ENCODE peak calls at places on chromosomes 16 and 17, in six cellular contexts. Z is tibial artery, L is aorta, R is Caco-2, M is transverse colon, P is uterus. I is an unnamed sample. For H3K9me3 and H3K36me3, the result is how much of the 10 kb centered on the place peaks cover.

GRCh38 chr17:15392326-15392739 is 50.9 kb upstream of the TEKT3 start:
- DNase-seq in L (no peak), R (no peak), M (no peak), Z (no peak), P (peak), I (no peak)

GRCh38 chr17:64622931-64623654 is 39.0 kb downstream of the SMURF2 start:
- DNase-seq in M (no peak), P (no peak), L (no peak), Z (no peak), R (no peak), I (no peak)

GRCh38 chr16:67040906-67041305 is 12.0 kb downstream of the CBFB start:
- DNase-seq in R (no peak), Z (no peak), M (no peak), L (no peak), P (no peak), I (no peak)

GRCh38 chr16:68969338-68969737 is 126.0 kb downstream of the TANGO6 start:
- DNase-seq in M (no peak), P (no peak), R (no peak), L (no peak), Z (no peak), I (no peak)

GRCh38 chr16:48386559-48387312 is 1.5 kb upstream of the SIAH1 start:
- DNase-seq in P (no peak), Z (peak), M (peak), L (no peak), R (no peak), I (no peak)

GRCh38 chr17:50593321-50593720 is 32.8 kb downstream of the CACNA1G start:
- DNase-seq in P (no peak), L (no peak), Z (no peak), M (no peak), R (peak), I (peak)

GRCh38 chr17:13523164-13523563 is 78.6 kb downstream of the HS3ST3A1 start:
- DNase-seq in M (no peak), R (no peak), Z (no peak), P (no peak), L (no peak), I (no peak)

GRCh38 chr17:43823350-43824084 is 9.4 kb downstream of the MPP3 start:
- DNase-seq in R (no peak), M (peak), P (no peak), L (peak), Z (no peak), I (no peak)

GRCh38 chr17:79272220-79272619 is 197.6 kb downstream of the ENGASE start:
- DNase-seq in P (no peak), L (no peak), M (no peak), Z (no peak), R (no peak), I (no peak)

GRCh38 chr16:87930456-87930855 is 5.9 kb downstream of the CA5A start:
- DNase-seq in Z (no peak), L (no peak), R (peak), P (no peak), M (no peak), I (peak)

GRCh38 chr16:89210904-89211515 is 6.5 kb upstream of the ZNF778 start:
- DNase-seq in Z (no peak), R (no peak), M (no peak), L (no peak), P (no peak), I (no peak)

GRCh38 chr17:17236295-17237025 is 508 bp downstream of the FLCN start:
- DNase-seq in M (peak), L (peak), R (no peak), P (no peak), Z (no peak), I (peak)

GRCh38 chr16:89643769-89644300 is 13.7 kb downstream of the CHMP1A start:
- DNase-seq in L (no peak), P (no peak), R (no peak), Z (no peak), M (no peak), I (no peak)

GRCh38 chr17:55717898-55718735 is 4.5 kb downstream of the TMEM100 start:
- DNase-seq in Z (peak), L (peak), P (peak), R (peak), M (peak), I (peak)

GRCh38 chr17:58447039-58447975 is 30.0 kb upstream of the RNF43 start:
- DNase-seq in Z (no peak), L (no peak), P (no peak), R (peak), M (peak), I (peak)

DNA sequence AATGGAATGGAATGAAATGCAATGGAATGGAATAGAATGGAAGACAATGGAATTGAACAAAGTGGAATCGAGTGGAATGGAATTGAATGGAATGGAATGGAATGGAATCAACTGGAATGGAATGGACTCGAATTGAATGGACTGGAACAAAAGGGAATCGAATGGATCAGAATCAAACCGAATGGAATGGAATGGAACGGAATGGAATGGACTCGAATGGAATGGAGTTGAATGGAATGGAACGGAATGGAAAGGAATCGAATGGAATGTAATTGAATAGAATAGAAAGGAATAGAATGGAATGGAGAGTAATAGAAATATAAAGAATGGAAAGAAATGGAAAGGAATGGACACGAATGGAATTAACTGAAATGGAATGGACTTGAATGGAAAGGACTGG is 475.2 kb upstream of the WSB1 start:
- DNase-seq in L (no peak), M (no peak), P (no peak), Z (no peak), R (no peak), I (no peak)
- H3K9me3 ChIP-seq in L (under half), M (under half), P (under half), Z (under half), R (under half), I (under half)

GRCh38 chr16:1557074-1557473 is 23.6 kb downstream of the TMEM204 start:
- DNase-seq in Z (no peak), M (no peak), P (no peak), L (no peak), R (no peak), I (no peak)
- H3K36me3 ChIP-seq in Z (half or more), M (under half), P (under half), L (under half), R (under half), I (under half)

DNA sequence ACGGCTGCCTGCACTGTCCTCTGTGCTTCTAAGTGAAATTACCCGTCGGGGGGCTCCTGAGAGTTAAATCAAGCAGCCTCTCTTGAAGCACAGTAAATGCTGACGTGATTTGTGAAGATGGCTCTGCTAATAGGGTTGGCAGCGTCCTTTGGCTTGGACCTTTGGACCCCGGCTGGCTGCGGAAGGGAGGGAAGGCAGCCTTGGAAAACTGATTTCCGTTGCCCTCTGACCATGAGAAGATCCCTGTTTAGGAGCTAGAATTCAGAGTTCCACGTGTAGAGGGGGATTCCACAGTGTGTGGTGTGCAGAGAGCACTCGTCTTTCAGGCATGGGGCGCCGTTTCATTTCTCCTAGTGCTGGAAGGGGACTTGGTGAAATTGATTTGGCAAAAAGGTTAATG is 640.8 kb downstream of the WWOX start:
- DNase-seq in M (no peak), L (no peak), P (no peak), R (no peak), Z (no peak), I (no peak)
- H3K4me3 ChIP-seq in M (no peak), L (no peak), P (no peak), R (no peak), Z (no peak), I (no peak)

GRCh38 chr17:21677911-21678310 is 14.4 kb upstream of the KCNJ18 start:
- DNase-seq in M (no peak), L (peak), P (peak), R (no peak), Z (no peak), I (no peak)
- H3K9me3 ChIP-seq in M (under half), L (under half), P (under half), R (under half), Z (under half), I (under half)

GRCh38 chr17:81272616-81273015 is 22.5 kb downstream of the SLC38A10 start:
- DNase-seq in M (no peak), L (no peak), Z (no peak), P (no peak), R (no peak), I (no peak)

GRCh38 chr17:81267390-81268067 is 27.6 kb downstream of the SLC38A10 start:
- DNase-seq in M (no peak), P (no peak), Z (no peak), R (no peak), L (no peak), I (no peak)

GRCh38 chr17:81271226-81271625 is 23.9 kb downstream of the SLC38A10 start:
- DNase-seq in Z (no peak), R (no peak), L (no peak), M (no peak), P (no peak), I (no peak)

GRCh38 chr17:81273698-81274470 is 21.2 kb downstream of the SLC38A10 start:
- DNase-seq in M (no peak), L (no peak), P (no peak), R (no peak), Z (no peak), I (no peak)

GRCh38 chr17:81270279-81270678 is 24.8 kb downstream of the SLC38A10 start:
- DNase-seq in R (no peak), P (no peak), Z (no peak), L (no peak), M (no peak), I (no peak)
- H3K36me3 ChIP-seq in R (under half), P (under half), Z (half or more), L (under half), M (under half), I (half or more)

GRCh38 chr17:77888242-77889134 is 70.0 kb upstream of the TNRC6C start:
- DNase-seq in L (peak), P (no peak), M (no peak), R (no peak), Z (no peak), I (no peak)
- H3K4me3 ChIP-seq in L (peak), P (peak), M (peak), R (peak), Z (peak), I (no peak)

DNA sequence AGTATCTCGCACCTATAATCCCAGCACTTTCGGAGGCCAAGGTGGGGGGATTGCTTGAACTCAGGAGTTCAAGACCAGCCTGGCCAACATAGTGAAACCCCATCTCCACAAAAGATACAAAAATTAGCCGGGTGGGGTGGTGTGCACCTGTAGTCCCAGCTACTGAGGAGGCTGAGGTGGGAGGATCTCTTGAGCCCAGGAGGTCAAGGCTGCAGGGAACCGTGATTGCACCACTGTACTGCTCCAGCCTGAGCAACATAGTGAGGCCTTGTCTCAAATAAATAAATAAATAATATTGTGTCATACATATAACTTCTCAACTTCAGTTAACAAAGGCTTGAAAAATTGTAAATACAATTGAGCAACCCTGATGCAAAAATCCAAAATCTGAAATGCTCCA is 8.2 kb downstream of the AMFR start:
- DNase-seq in L (no peak), Z (no peak), M (no peak), P (no peak), R (no peak), I (no peak)
- H3K9me3 ChIP-seq in L (under half), Z (under half), M (under half), P (under half), R (under half), I (under half)

GRCh38 chr17:74547736-74548135 is 1.8 kb upstream of the CD300C start:
- DNase-seq in R (no peak), M (no peak), P (no peak), L (no peak), Z (no peak), I (no peak)

GRCh38 chr17:74547264-74547663 is 1.3 kb upstream of the CD300C start:
- DNase-seq in L (no peak), R (no peak), P (no peak), Z (no peak), M (no peak), I (no peak)

GRCh38 chr17:74549343-74549742 is 3.4 kb upstream of the CD300C start:
- DNase-seq in L (no peak), Z (no peak), M (no peak), R (no peak), P (no peak), I (no peak)

GRCh38 chr17:74552037-74552436 is 6.1 kb upstream of the CD300C start:
- DNase-seq in M (no peak), P (no peak), R (no peak), L (no peak), Z (no peak), I (no peak)

GRCh38 chr17:74550602-74551001 is 4.7 kb upstream of the CD300C start:
- DNase-seq in P (no peak), Z (no peak), M (no peak), R (no peak), L (no peak), I (no peak)
- H3K36me3 ChIP-seq in P (under half), Z (under half), M (under half), R (under half), L (under half), I (under half)